ENCODE peak calls at places on chromosomes 12 and 14, in nine cellular contexts. M, O, Z, N, J, Q, F, C and L are unnamed samples.

GRCh38 chr12:109637341-109637740 is 63.7 kb downstream of the MVK start:
- DNase-seq in M (no peak), O (no peak), Z (no peak), N (no peak), J (no peak), Q (no peak), F (no peak), C (no peak), L (no peak)

GRCh38 chr14:30808576-30808975 is 65.8 kb upstream of the COCH start:
- DNase-seq in M (no peak), O (no peak), Z (no peak), N (no peak), J (no peak), Q (no peak), F (no peak), C (no peak), L (no peak)

GRCh38 chr12:109818900-109819500 is 14.2 kb downstream of the TRPV4 start:
- DNase-seq in M (no peak), O (no peak), Z (peak; percentile 88), N (no peak), J (no peak), Q (no peak), F (no peak), C (no peak), L (no peak)

GRCh38 chr14:42671636-42672035 is 1065.0 kb downstream of the LRFN5 start:
- DNase-seq in M (no peak), O (no peak), Z (no peak), N (no peak), J (no peak), Q (no peak), F (no peak), C (no peak), L (no peak)

GRCh38 chr12:25985296-25985992 is 27.0 kb downstream of the RASSF8 start:
- DNase-seq in M (no peak), O (no peak), Z (no peak), N (no peak), J (no peak), Q (no peak), F (no peak), C (no peak), L (no peak)

GRCh38 chr12:53737951-53738833 is 10.9 kb upstream of the CALCOCO1 start:
- DNase-seq in M (no peak), O (no peak), Z (no peak), N (no peak), J (peak; percentile 70), Q (peak; percentile 38), F (no peak), C (peak; percentile 37), L (no peak)

GRCh38 chr12:45986646-45987338 is 3.6 kb downstream of the SCAF11 start:
- DNase-seq in M (peak; percentile 84), O (no peak), Z (no peak), N (no peak), J (no peak), Q (no peak), F (no peak), C (no peak), L (no peak)

GRCh38 chr12:4118601-4119156 is 154.9 kb upstream of the CCND2 start:
- DNase-seq in M (no peak), O (no peak), Z (no peak), N (no peak), J (no peak), Q (no peak), F (no peak), C (no peak), L (no peak)

GRCh38 chr14:35159742-35160409 is 37.5 kb downstream of the PRORP start:
- DNase-seq in M (no peak), O (no peak), Z (peak; percentile 76), N (no peak), J (no peak), Q (no peak), F (peak; percentile 90), C (no peak), L (no peak)

GRCh38 chr12:3218150-3218845 is 141.1 kb downstream of the TSPAN9 start:
- DNase-seq in M (peak; percentile 60), O (peak; percentile 57), Z (peak; percentile 79), N (peak; percentile 93), J (no peak), Q (peak; percentile 67), F (peak; percentile 88), C (no peak), L (peak; percentile 83)

GRCh38 chr12:99983721-99984258 is 946 bp downstream of the ANKS1B start:
- DNase-seq in M (peak; percentile 11), O (no peak), Z (no peak), N (no peak), J (no peak), Q (peak; percentile 28), F (peak; percentile 2), C (no peak), L (no peak)

GRCh38 chr12:117580718-117581062 is 219.3 kb upstream of the NOS1 start:
- DNase-seq in M (peak; percentile 56), O (no peak), Z (peak; percentile 52), N (peak; percentile 14), J (peak; percentile 90), Q (peak; percentile 71), F (no peak), C (no peak), L (peak; percentile 86)

GRCh38 chr14:51210594-51210993 is 29.5 kb upstream of the TMX1 start:
- DNase-seq in M (no peak), O (no peak), Z (no peak), N (no peak), J (no peak), Q (peak; percentile 50), F (no peak), C (no peak), L (no peak)

GRCh38 chr12:15979096-15980091 is 68.3 kb downstream of the DERA start:
- DNase-seq in M (peak; percentile 6), O (no peak), Z (peak; percentile 96), N (no peak), J (peak; percentile 34), Q (no peak), F (peak; percentile 24), C (no peak), L (no peak)

GRCh38 chr14:76786556-76786955 is 25.3 kb downstream of the VASH1 start:
- DNase-seq in M (no peak), O (no peak), Z (no peak), N (no peak), J (no peak), Q (no peak), F (no peak), C (no peak), L (no peak)

GRCh38 chr12:4545195-4545594 is 6.5 kb downstream of the RAD51AP1 start:
- DNase-seq in M (no peak), O (no peak), Z (no peak), N (no peak), J (no peak), Q (no peak), F (no peak), C (no peak), L (no peak)

GRCh38 chr12:117072736-117073475 is 26.3 kb downstream of the TESC start:
- DNase-seq in M (no peak), O (no peak), Z (no peak), N (no peak), J (no peak), Q (peak; percentile 2), F (no peak), C (no peak), L (no peak)

GRCh38 chr12:27176765-27177164 is 67.3 kb upstream of the STK38L start:
- DNase-seq in M (peak; percentile 79), O (no peak), Z (peak; percentile 65), N (no peak), J (no peak), Q (no peak), F (peak; percentile 54), C (no peak), L (no peak)

GRCh38 chr12:24852420-24852819 is 96.5 kb downstream of the BCAT1 start:
- DNase-seq in M (no peak), O (no peak), Z (no peak), N (no peak), J (no peak), Q (no peak), F (peak; percentile 45), C (no peak), L (no peak)
- TF ChIP-seq CTCF in M (peak; percentile 32), O (no peak), Z (peak; percentile 56), N (peak; percentile 27), J (peak; percentile 43), Q (peak; percentile 60), F (no peak), C (peak; percentile 31), L (no peak)

GRCh38 chr12:127146991-127147718 is 1119.8 kb upstream of the TMEM132C start:
- DNase-seq in M (no peak), O (no peak), Z (no peak), N (no peak), J (no peak), Q (no peak), F (no peak), C (no peak), L (no peak)
- TF ChIP-seq CTCF in M (no peak), O (no peak), Z (no peak), N (no peak), J (no peak), Q (no peak), F (no peak), C (no peak), L (no peak)

GRCh38 chr12:130984183-130985058 is 30.7 kb downstream of the ADGRD1 start:
- DNase-seq in M (no peak), O (no peak), Z (no peak), N (no peak), J (no peak), Q (no peak), F (no peak), C (no peak), L (no peak)
- TF ChIP-seq CTCF in M (no peak), O (no peak), Z (no peak), N (no peak), J (no peak), Q (no peak), F (no peak), C (no peak), L (no peak)

GRCh38 chr12:22672951-22673350 is 48.0 kb downstream of the ETNK1 start:
- DNase-seq in M (no peak), O (no peak), Z (peak; percentile 86), N (no peak), J (no peak), Q (no peak), F (no peak), C (no peak), L (no peak)

GRCh38 chr12:22668441-22668840 is 43.5 kb downstream of the ETNK1 start:
- DNase-seq in M (no peak), O (no peak), Z (peak; percentile 41), N (no peak), J (no peak), Q (no peak), F (no peak), C (no peak), L (no peak)

GRCh38 chr12:22665476-22665875 is 40.5 kb downstream of the ETNK1 start:
- DNase-seq in M (no peak), O (no peak), Z (no peak), N (no peak), J (no peak), Q (no peak), F (no peak), C (no peak), L (no peak)

GRCh38 chr12:22667122-22667521 is 42.2 kb downstream of the ETNK1 start:
- DNase-seq in M (no peak), O (no peak), Z (no peak), N (no peak), J (no peak), Q (no peak), F (no peak), C (no peak), L (no peak)

DNA sequence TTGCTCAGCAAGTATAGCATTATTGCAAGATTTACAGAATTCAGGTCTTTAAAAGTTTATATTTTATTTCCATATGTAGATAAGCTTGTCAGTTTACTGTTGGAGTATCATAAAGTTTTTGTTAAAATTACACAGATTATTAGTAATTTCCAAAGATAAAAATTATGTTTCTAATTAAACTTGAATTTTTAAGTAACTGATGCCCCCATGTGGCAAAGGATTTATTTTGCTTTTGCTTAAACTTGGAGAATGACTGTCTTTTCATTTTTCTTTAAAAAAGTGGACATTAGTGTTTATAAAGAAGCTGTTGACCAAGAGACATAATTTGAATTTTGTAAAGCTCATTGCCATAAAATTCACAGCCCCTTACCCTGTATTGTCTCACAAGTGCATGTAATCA is 45.8 kb downstream of the ETNK1 start:
- DNase-seq in M (no peak), O (no peak), Z (peak; percentile 33), N (no peak), J (no peak), Q (no peak), F (peak; percentile 29), C (no peak), L (no peak)
- TF ChIP-seq CTCF in M (no peak), O (no peak), Z (peak; percentile 38), N (no peak), J (peak; percentile 27), Q (no peak), F (no peak), C (no peak), L (no peak)